ENCODE peak calls at places on chromosomes 6 and 20, in eight cellular contexts. A is cardiac muscle cell, K is tibial nerve, D is esophagus squamous epithelium, H is left lung, N is ovary, T is brain microvascular endothelial cell, F is GM12878. M is an unnamed sample.

GRCh38 chr20:54212226-54212625 is 4.3 kb downstream of the PFDN4 start:
- DNase-seq in H (no peak), D (no peak), A (no peak), F (no peak), T (peak; percentile 65), N (no peak), K (no peak), M (no peak)

GRCh38 chr20:9215539-9215938 is 146.7 kb downstream of the PLCB4 start:
- DNase-seq in N (no peak), T (no peak), F (no peak), K (no peak), A (no peak), H (no peak), D (no peak), M (no peak)

GRCh38 chr6:148682990-148683389 is 63.8 kb upstream of the UST start:
- DNase-seq in H (no peak), K (no peak), F (no peak), A (no peak), T (no peak), D (no peak), N (no peak), M (no peak)

GRCh38 chr20:12068146-12068545 is 150.5 kb downstream of the BTBD3 start:
- DNase-seq in N (no peak), K (no peak), T (no peak), A (peak; percentile 44), H (no peak), D (no peak), F (no peak), M (no peak)

GRCh38 chr6:25058387-25058786 is 122.6 kb upstream of the RIPOR2 start:
- DNase-seq in H (no peak), T (no peak), F (no peak), K (no peak), D (no peak), N (no peak), A (no peak), M (no peak)

GRCh38 chr20:57851025-57851682 is 141.3 kb upstream of the PMEPA1 start:
- DNase-seq in N (no peak), F (no peak), T (no peak), A (no peak), H (no peak), K (no peak), D (no peak), M (no peak)

GRCh38 chr6:54058236-54058635 is 53.0 kb upstream of the MLIP start:
- DNase-seq in N (no peak), T (no peak), A (peak; percentile 28), K (no peak), F (no peak), H (no peak), D (no peak), M (no peak)

GRCh38 chr20:57264908-57265648 is 1.4 kb downstream of the BMP7 start:
- DNase-seq in N (no peak), A (peak; percentile 59), F (no peak), D (no peak), H (no peak), T (no peak), K (no peak), M (no peak)

GRCh38 chr6:108116781-108117426 is 42.4 kb upstream of the OSTM1 start:
- DNase-seq in F (no peak), T (no peak), A (no peak), H (peak; percentile 82), D (no peak), N (no peak), K (no peak), M (no peak)

GRCh38 chr6:108115598-108116058 is 41.1 kb upstream of the OSTM1 start:
- DNase-seq in D (no peak), N (no peak), F (no peak), T (no peak), K (no peak), H (peak; percentile 82), A (peak; percentile 46), M (no peak)

GRCh38 chr6:108114861-108115597 is 40.5 kb upstream of the OSTM1 start:
- DNase-seq in K (no peak), A (peak; percentile 48), D (no peak), H (peak; percentile 92), T (peak; percentile 59), F (no peak), N (peak; percentile 52), M (no peak)

GRCh38 chr6:108116424-108116780 is 41.9 kb upstream of the OSTM1 start:
- DNase-seq in D (no peak), F (no peak), K (no peak), A (no peak), T (no peak), H (no peak), N (no peak), M (no peak)

DNA sequence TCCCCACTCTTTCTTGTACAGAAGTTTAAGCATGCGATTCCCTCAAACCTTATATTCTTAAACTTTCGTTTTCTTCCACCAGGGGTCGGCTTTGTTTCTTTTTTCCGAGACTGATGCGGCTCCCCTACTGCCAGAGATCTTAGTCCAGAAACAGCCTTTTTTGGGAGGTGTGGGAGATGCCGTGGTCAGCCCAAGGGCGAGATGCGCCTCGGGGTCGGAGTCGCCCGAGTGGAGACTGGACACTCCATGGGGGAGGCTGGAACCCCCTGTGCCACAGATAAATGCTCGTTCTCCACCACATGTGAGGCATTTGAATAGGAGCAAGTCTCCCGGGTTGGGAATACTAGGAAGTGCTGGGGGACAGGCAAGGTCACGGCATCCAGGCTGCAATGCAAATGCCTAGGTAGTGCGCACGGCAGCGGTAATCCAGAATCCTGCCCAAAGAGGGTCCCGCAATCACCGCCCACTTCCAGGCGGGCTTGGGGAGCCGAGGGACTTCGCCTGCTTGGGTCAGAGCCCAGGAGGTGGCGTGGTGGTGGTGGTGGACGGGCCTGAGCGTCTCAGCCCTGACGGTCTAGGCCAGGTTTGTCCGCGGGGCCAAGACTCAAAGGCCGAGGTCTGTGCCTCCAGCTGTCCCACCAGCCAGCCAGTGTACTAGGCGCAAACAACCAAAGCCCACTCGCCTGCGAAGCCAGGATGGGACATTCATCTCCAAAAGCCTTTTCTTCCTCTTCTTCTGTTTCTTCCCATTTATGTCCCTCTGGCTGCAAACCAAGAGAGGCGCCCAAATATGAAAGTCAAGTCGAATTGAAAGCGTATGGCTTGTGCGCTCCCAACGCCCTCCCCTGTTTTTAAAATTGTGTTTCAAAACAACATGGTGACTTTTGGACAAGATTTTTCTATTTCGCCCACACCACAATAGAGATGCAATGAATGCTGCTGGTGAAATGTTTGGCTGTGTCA is 39.3 kb upstream of the OSTM1 start:
- DNase-seq in K (no peak), F (no peak), D (no peak), A (peak; percentile 59), H (no peak), N (no peak), T (peak; percentile 53), M (no peak)
- H3K4me3 ChIP-seq in K (peak overlapping the region; percentile 19), F (no peak overlapping the region), D (no peak overlapping the region), A (no peak overlapping the region), H (no peak overlapping the region), N (no peak overlapping the region), T (peak overlapping the region; percentile 43), M (no peak overlapping the region)

DNA sequence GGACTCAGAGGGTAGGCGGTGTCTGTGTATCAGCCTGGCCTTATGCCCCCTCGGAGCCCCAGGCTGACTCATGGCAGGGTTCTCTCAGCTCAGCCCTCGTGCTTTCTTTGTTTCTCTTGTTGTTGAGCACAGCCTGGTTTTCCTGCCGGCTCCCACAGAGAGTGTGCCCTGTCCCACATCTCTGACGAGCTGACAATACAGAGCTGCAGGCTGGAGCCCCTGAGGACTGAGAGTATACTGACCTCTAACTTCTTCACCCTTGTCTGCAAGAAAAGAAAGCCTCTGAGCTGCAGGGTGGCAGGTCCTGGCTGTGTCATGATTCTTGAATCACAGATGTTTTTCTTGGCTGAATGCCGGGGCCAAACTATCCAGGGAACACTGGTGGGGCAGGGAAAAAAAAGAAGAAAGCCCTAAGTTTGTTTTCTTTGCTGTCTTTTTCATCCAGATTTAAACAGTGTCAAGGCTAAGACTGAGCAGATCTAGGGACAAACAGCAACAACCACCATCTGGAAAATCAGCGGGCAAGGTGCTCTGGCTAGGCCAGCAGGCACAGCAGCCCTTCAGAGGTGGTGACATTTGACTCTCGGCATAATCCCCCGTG is 63.3 kb upstream of the ZNF133 start:
- DNase-seq in T (peak; percentile 70), K (peak; percentile 42), D (no peak), A (peak; percentile 41), F (no peak), H (no peak), N (peak; percentile 25), M (no peak)
- TF ChIP-seq CTCF in T (no peak), K (no peak), D (no peak), A (no peak), F (no peak), H (no peak), N (no peak), M (no peak)

GRCh38 chr20:37348643-37349516 is 2.9 kb downstream of the SRC start:
- DNase-seq in N (no peak), H (peak; percentile 41), D (no peak), T (no peak), A (no peak), F (no peak), K (no peak), M (no peak)

GRCh38 chr20:37347891-37348642 is 2.1 kb downstream of the SRC start:
- DNase-seq in F (no peak), T (no peak), D (no peak), H (peak; percentile 41), N (no peak), K (no peak), A (no peak), M (no peak)

GRCh38 chr20:37346526-37347346 is 796 bp downstream of the SRC start:
- DNase-seq in N (peak; percentile 58), A (peak; percentile 40), F (no peak), K (no peak), T (no peak), H (peak; percentile 72), D (no peak), M (no peak)

GRCh38 chr20:37346232-37346525 is 239 bp downstream of the SRC start:
- DNase-seq in N (no peak), K (no peak), D (no peak), A (no peak), F (no peak), T (no peak), H (no peak), M (no peak)

GRCh38 chr20:37347347-37347823 is 1.4 kb downstream of the SRC start:
- DNase-seq in K (no peak), H (peak; percentile 6), A (no peak), F (no peak), N (no peak), T (no peak), D (no peak), M (no peak)
- H3K4me3 ChIP-seq in K (no peak overlapping the region), H (no peak overlapping the region), A (no peak overlapping the region), F (peak overlapping the region; percentile 87), N (peak overlapping the region; percentile 81), T (peak overlapping the region; percentile 57), D (peak overlapping the region; percentile 82), M (peak overlapping the region; percentile 57)

GRCh38 chr6:146292506-146292905 is 251.1 kb upstream of the RAB32 start:
- DNase-seq in K (no peak), F (no peak), H (no peak), T (no peak), D (no peak), N (no peak), A (no peak), M (no peak)

GRCh38 chr6:146290589-146290901 is 253.1 kb upstream of the RAB32 start:
- DNase-seq in K (no peak), D (no peak), T (no peak), A (no peak), F (no peak), H (no peak), N (no peak), M (no peak)

GRCh38 chr6:146297815-146298214 is 245.8 kb upstream of the RAB32 start:
- DNase-seq in K (no peak), T (no peak), H (no peak), A (no peak), D (no peak), F (no peak), N (no peak), M (no peak)

GRCh38 chr6:146300540-146300939 is 243.1 kb upstream of the RAB32 start:
- DNase-seq in A (peak; percentile 35), T (no peak), K (no peak), D (no peak), H (no peak), N (no peak), F (no peak), M (no peak)

DNA sequence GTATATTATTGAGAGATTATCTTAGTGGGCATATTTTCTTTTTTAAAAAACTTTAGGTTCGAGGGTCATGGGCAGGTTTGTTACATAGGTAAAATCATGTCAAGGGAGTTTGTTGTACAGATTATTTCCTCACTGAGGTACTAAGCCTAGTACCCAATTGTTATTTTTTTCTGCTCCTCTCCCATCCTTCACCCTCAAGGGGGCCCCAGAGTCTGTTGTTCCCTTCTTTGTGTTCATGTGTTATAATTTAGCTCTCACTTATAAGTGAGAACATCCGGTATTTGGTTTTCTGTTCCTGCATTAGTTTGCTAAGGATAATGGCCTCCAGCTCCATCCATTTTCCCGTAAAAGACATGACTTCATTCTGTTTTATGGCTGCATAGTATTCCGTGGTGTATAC is 247.9 kb upstream of the RAB32 start:
- DNase-seq in A (no peak), N (no peak), T (no peak), D (no peak), H (no peak), F (no peak), K (no peak), M (no peak)
- TF ChIP-seq CTCF in A (no peak), N (no peak), T (no peak), D (no peak), H (no peak), F (no peak), K (no peak), M (no peak)